ENCODE peak calls at places on chromosomes 7 and 10, in six cellular contexts. L is HCT116, J is Karpas-422, M is hepatocyte, S is OCI-LY7, O is neural progenitor cell. E is an unnamed sample.
A peak's percentile ranks its signal among the peaks of the same experiment; 100 is the strongest.

GRCh38 chr10:88062798-88063472 is 199.5 kb downstream of the PTEN start:
- DNase-seq in M (no peak), J (no peak), S (no peak), O (no peak), L (no peak), E (no peak)

GRCh38 chr7:2288986-2289611 is 25.1 kb downstream of the SNX8 start:
- DNase-seq in M (no peak), S (peak; percentile 28), L (no peak), O (no peak), J (no peak), E (no peak)

GRCh38 chr7:45106820-45107219 is 4.7 kb downstream of the TBRG4 start:
- DNase-seq in L (no peak), S (no peak), M (no peak), J (no peak), O (no peak), E (no peak)

GRCh38 chr7:102093599-102094001 is 193.1 kb upstream of the SH2B2 start:
- DNase-seq in L (no peak), S (no peak), J (no peak), O (no peak), M (no peak), E (no peak)

GRCh38 chr10:77533887-77534278 is 103.7 kb downstream of the KCNMA1 start:
- DNase-seq in O (no peak), L (no peak), S (no peak), J (no peak), M (no peak), E (peak; percentile 34)

GRCh38 chr7:117715784-117716445 is 157.3 kb downstream of the CTTNBP2 start:
- DNase-seq in M (peak; percentile 78), S (peak; percentile 40), L (peak; percentile 26), J (peak; percentile 81), O (peak; percentile 64), E (peak; percentile 37)

GRCh38 chr10:46557319-46558140 is 1.1 kb upstream of the GPRIN2 start:
- DNase-seq in O (no peak), S (no peak), M (no peak), J (no peak), L (no peak), E (no peak)

GRCh38 chr7:48251766-48252165 is 80.5 kb downstream of the ABCA13 start:
- DNase-seq in M (no peak), J (no peak), S (no peak), L (no peak), O (no peak), E (peak; percentile 78)

GRCh38 chr7:155466814-155467675 is 9.1 kb downstream of the EN2 start:
- DNase-seq in S (no peak), L (no peak), M (no peak), O (peak; percentile 94), J (no peak), E (no peak)

GRCh38 chr10:29130190-29130673 is 158.6 kb upstream of the LYZL1 start:
- DNase-seq in L (peak; percentile 49), O (peak; percentile 15), M (peak; percentile 63), J (peak; percentile 52), S (peak; percentile 2), E (peak; percentile 24)

GRCh38 chr10:3783721-3784432 is 1.1 kb downstream of the KLF6 start:
- DNase-seq in M (peak; percentile 64), S (peak; percentile 53), J (peak; percentile 59), L (no peak), O (peak; percentile 83), E (peak; percentile 34)

GRCh38 chr10:19652750-19653149 is 163.5 kb upstream of the PLXDC2 start:
- DNase-seq in S (no peak), M (no peak), O (no peak), L (no peak), J (no peak), E (no peak)

GRCh38 chr10:94093286-94093905 is 99.7 kb downstream of the PLCE1 start:
- DNase-seq in M (no peak), S (no peak), L (no peak), J (no peak), O (no peak), E (no peak)

GRCh38 chr7:106218546-106218945 is 66.2 kb downstream of the NAMPT start:
- DNase-seq in S (no peak), O (no peak), M (no peak), L (no peak), J (no peak), E (no peak)

GRCh38 chr10:31197886-31198285 is 121.1 kb upstream of the ZEB1 start:
- DNase-seq in M (no peak), S (no peak), L (no peak), O (no peak), J (no peak), E (peak; percentile 37)

GRCh38 chr7:98733036-98733435 is 116.0 kb downstream of the NPTX2 start:
- DNase-seq in S (peak; percentile 71), M (peak; percentile 23), L (peak; percentile 85), J (peak; percentile 95), O (peak; percentile 48), E (peak; percentile 20)

GRCh38 chr7:90320801-90321494 is at the start of gene FAM237B:
- DNase-seq in O (peak; percentile 64), J (no peak), L (no peak), S (no peak), M (peak; percentile 24), E (peak; percentile 42)

GRCh38 chr7:103809229-103809994 is 180.0 kb downstream of the RELN start:
- DNase-seq in J (no peak), S (no peak), O (no peak), L (no peak), M (no peak), E (no peak)

GRCh38 chr10:17175551-17175950 is 25.9 kb downstream of the TRDMT1 start:
- DNase-seq in J (no peak), O (peak; percentile 39), L (no peak), M (no peak), S (no peak), E (no peak)

GRCh38 chr7:77575187-77575586 is 38.1 kb downstream of the PTPN12 start:
- DNase-seq in O (no peak), S (no peak), M (no peak), L (no peak), J (no peak), E (no peak)

GRCh38 chr7:127514499-127514898 is 70.9 kb downstream of the GCC1 start:
- DNase-seq in J (peak; percentile 62), M (peak; percentile 30), L (peak; percentile 29), S (peak; percentile 38), O (peak; percentile 56), E (peak; percentile 11)

GRCh38 chr7:29853775-29854174 is 47.5 kb downstream of the WIPF3 start:
- DNase-seq in J (no peak), S (no peak), L (no peak), O (no peak), M (no peak), E (no peak)

GRCh38 chr7:143983960-143984359 is 16.2 kb upstream of the OR6B1 start:
- DNase-seq in S (no peak), L (no peak), J (no peak), M (no peak), O (no peak), E (no peak)

GRCh38 chr10:11246752-11247467 is 229.2 kb downstream of the CELF2 start:
- DNase-seq in M (no peak), J (no peak), O (no peak), S (no peak), L (no peak), E (no peak)

GRCh38 chr7:64876792-64877713 is 26.0 kb upstream of the ZNF273 start:
- DNase-seq in J (peak; percentile 89), O (peak; percentile 61), L (no peak), M (peak; percentile 36), S (no peak), E (peak; percentile 19)

GRCh38 chr7:149816267-149816751 is 21.9 kb upstream of the ZNF862 start:
- DNase-seq in S (no peak), J (no peak), M (no peak), L (no peak), O (no peak), E (no peak)

GRCh38 chr10:98038333-98038732 is 7.9 kb upstream of the CRTAC1 start:
- DNase-seq in L (no peak), M (peak; percentile 30), J (no peak), O (peak; percentile 41), S (no peak), E (no peak)

GRCh38 chr7:158825628-158826289 is 3.5 kb downstream of the ESYT2 start:
- DNase-seq in S (no peak), J (no peak), O (no peak), L (no peak), M (no peak), E (no peak)
- H3K4me1 ChIP-seq in S (peaks cover 20% of the 10 kb centered on the region), J (peaks cover 54% of the 10 kb centered on the region), O (peaks cover 5% of the 10 kb centered on the region), L (peaks cover 29% of the 10 kb centered on the region), M (peaks cover 23% of the 10 kb centered on the region), E (peaks cover 26% of the 10 kb centered on the region)

DNA sequence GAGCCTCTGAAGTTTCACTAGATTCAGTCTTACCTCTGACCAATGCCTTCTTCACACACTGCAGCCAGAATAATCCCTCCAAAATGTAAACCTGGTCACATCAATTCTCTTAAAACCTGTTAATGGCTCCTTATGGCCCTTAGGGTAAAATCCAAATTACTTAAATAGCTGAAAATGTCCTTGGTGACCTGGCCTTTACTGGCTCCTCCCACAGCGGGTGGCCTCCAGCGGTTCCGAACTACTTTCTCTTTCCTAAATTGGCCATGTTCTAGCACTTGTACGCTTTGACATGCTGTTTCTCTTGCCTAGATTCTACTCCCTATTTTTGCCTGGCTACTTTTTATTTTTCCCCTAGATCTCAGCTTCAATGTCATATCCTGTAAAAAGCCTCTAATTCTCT is 36.1 kb downstream of the AGK start:
- DNase-seq in L (no peak), J (no peak), M (no peak), S (no peak), O (no peak), E (no peak)
- H3K4me2 ChIP-seq in L (no peak overlapping the region), J (no peak overlapping the region), M (no peak overlapping the region), S (no peak overlapping the region), O (no peak overlapping the region), E (no peak overlapping the region)

DNA sequence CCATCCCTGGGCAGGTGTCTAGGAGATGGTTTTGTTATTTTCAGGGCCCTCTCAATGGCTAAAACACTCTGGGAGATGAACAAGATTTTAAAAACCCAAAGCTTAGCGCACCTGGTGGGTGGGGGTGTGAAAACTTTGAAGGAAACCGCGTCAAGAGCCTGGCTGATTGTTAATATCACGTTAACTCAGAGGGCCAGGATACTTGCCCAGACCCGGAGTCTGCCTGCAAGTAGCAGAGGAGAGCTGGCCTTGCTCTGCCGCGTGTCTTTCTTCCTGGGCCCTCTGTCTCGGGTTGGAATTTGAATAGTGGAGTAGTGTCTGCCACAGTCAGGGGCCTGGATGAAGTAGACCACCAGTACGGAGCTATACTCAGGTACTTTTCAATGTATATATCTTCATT is 1.1 kb downstream of the MGMT start:
- DNase-seq in O (no peak), M (no peak), S (no peak), L (no peak), J (no peak), E (no peak)
- H3K4me3 ChIP-seq in O (no peak overlapping the region), M (no peak overlapping the region), S (no peak overlapping the region), L (peak overlapping the region; percentile 61), J (peak overlapping the region; percentile 91), E (no peak overlapping the region)

GRCh38 chr10:86349474-86349873 is 17.1 kb downstream of the GRID1 start:
- DNase-seq in L (peak; percentile 28), M (no peak), J (peak; percentile 68), O (peak; percentile 79), S (peak; percentile 78), E (no peak)

GRCh38 chr10:86347856-86348255 is 18.7 kb downstream of the GRID1 start:
- DNase-seq in L (no peak), J (no peak), S (no peak), O (no peak), M (no peak), E (no peak)

GRCh38 chr10:86349940-86350630 is 16.5 kb downstream of the GRID1 start:
- DNase-seq in S (no peak), M (no peak), O (no peak), J (no peak), L (no peak), E (no peak)

GRCh38 chr10:86346794-86347665 is 19.6 kb downstream of the GRID1 start:
- DNase-seq in J (no peak), M (no peak), L (no peak), O (peak; percentile 21), S (no peak), E (no peak)

GRCh38 chr10:86348321-86349210 is 18.0 kb downstream of the GRID1 start:
- DNase-seq in J (no peak), M (no peak), S (no peak), L (no peak), O (peak; percentile 47), E (no peak)
- H3K4me1 ChIP-seq in J (no peaks in the 10 kb centered on the region), M (peaks cover 5% of the 10 kb centered on the region), S (no peaks in the 10 kb centered on the region), L (peaks cover 28% of the 10 kb centered on the region), O (peaks cover 19% of the 10 kb centered on the region), E (peaks cover 7% of the 10 kb centered on the region)

E was measured in mammary epithelial cell.